ENCODE peak calls at places on chromosomes 4 and X, in four cellular contexts. C is lung, Q is left ventricle myocardium inferior, P is stomach. V is an unnamed sample.
A peak's percentile ranks its signal among the peaks of the same experiment; 100 is the strongest.

GRCh38 chrX:36898301-36898700 is 109.9 kb upstream of the FAM47C start:
- DNase-seq in C (no peak), Q (no peak), P (no peak), V (no peak)

GRCh38 chr4:86441175-86441960 is 81.5 kb upstream of the MAPK10 start:
- DNase-seq in C (no peak), Q (no peak), P (no peak), V (no peak)

GRCh38 chrX:107825698-107826285 is at the start of gene MID2:
- DNase-seq in C (peak; percentile 42), Q (peak; percentile 24), P (peak; percentile 67), V (peak; percentile 55)

GRCh38 chr4:169311643-169312365 is 41.0 kb upstream of the SH3RF1 start:
- DNase-seq in C (no peak), Q (no peak), P (peak; percentile 33), V (peak; percentile 50)

GRCh38 chr4:119081943-119082342 is 53.7 kb upstream of the MYOZ2 start:
- DNase-seq in C (peak; percentile 37), Q (no peak), P (no peak), V (no peak)

GRCh38 chr4:54741161-54741560 is 83.4 kb downstream of the KIT start:
- DNase-seq in C (no peak), Q (no peak), P (no peak), V (no peak)

GRCh38 chrX:111123125-111123524 is 27.1 kb downstream of the PAK3 start:
- DNase-seq in C (no peak), Q (no peak), P (no peak), V (no peak)

GRCh38 chr4:73001885-73002284 is 67.6 kb downstream of the COX18 start:
- DNase-seq in C (no peak), Q (no peak), P (no peak), V (no peak)

GRCh38 chr4:166662266-166662843 is 571.9 kb downstream of the SPOCK3 start:
- DNase-seq in C (no peak), Q (no peak), P (no peak), V (no peak)

GRCh38 chr4:6576512-6576911 is 1.5 kb downstream of the MAN2B2 start:
- DNase-seq in C (no peak), Q (no peak), P (peak; percentile 85), V (no peak)

GRCh38 chr4:172035573-172035972 is 222.4 kb downstream of the GALNTL6 start:
- DNase-seq in C (no peak), Q (no peak), P (no peak), V (no peak)

GRCh38 chrX:22314211-22314610 is 41.5 kb downstream of the CBLL2 start:
- DNase-seq in C (no peak), Q (no peak), P (no peak), V (no peak)

GRCh38 chrX:21725916-21726315 is 32.0 kb downstream of the SMPX start:
- DNase-seq in C (no peak), Q (no peak), P (no peak), V (no peak)

GRCh38 chr4:125741825-125742452 is 427.2 kb downstream of the FAT4 start:
- DNase-seq in C (no peak), Q (no peak), P (no peak), V (no peak)

GRCh38 chr4:170227928-170228327 is 138.2 kb upstream of the AADAT start:
- DNase-seq in C (no peak), Q (no peak), P (no peak), V (no peak)

GRCh38 chr4:105283501-105283900 is 136.8 kb downstream of the TET2 start:
- DNase-seq in C (no peak), Q (no peak), P (no peak), V (no peak)

GRCh38 chrX:154719132-154719675 is 31.7 kb downstream of the GAB3 start:
- DNase-seq in C (no peak), Q (no peak), P (no peak), V (no peak)

GRCh38 chrX:70096052-70096451 is 33.8 kb downstream of the OTUD6A start:
- DNase-seq in C (no peak), Q (no peak), P (no peak), V (no peak)

GRCh38 chr4:82543131-82543530 is 18.7 kb downstream of the TMEM150C start:
- DNase-seq in C (no peak), Q (no peak), P (no peak), V (no peak)

GRCh38 chr4:82698412-82698811 is 100.2 kb downstream of the SCD5 start:
- DNase-seq in C (no peak), Q (no peak), P (no peak), V (no peak)

GRCh38 chrX:65750674-65751469 is 83.4 kb downstream of the MSN start:
- DNase-seq in C (no peak), Q (no peak), P (no peak), V (no peak)

GRCh38 chrX:50407976-50408375 is 62.6 kb downstream of the DGKK start:
- DNase-seq in C (no peak), Q (no peak), P (no peak), V (no peak)

GRCh38 chrX:12901486-12901885 is 4.9 kb upstream of the TLR8 start:
- DNase-seq in C (peak; percentile 66), Q (peak; percentile 31), P (peak; percentile 73), V (peak; percentile 46)

GRCh38 chr4:139085141-139085540 is 69.6 kb downstream of the NOCT start:
- DNase-seq in C (no peak), Q (no peak), P (no peak), V (no peak)

GRCh38 chr4:87150498-87151261 is 69.7 kb downstream of the KLHL8 start:
- DNase-seq in C (peak; percentile 62), Q (no peak), P (peak; percentile 30), V (peak; percentile 42)

GRCh38 chrX:10156199-10157031 is at the start of gene CLCN4:
- DNase-seq in C (peak; percentile 61), Q (peak; percentile 63), P (peak; percentile 70), V (peak; percentile 78)

GRCh38 chrX:103175944-103176753 is 38.8 kb upstream of the BEX4 start:
- DNase-seq in C (peak; percentile 51), Q (peak; percentile 36), P (peak; percentile 72), V (peak; percentile 54)

GRCh38 chr4:154822775-154823174 is 41.7 kb downstream of the RBM46 start:
- DNase-seq in C (no peak), Q (no peak), P (no peak), V (no peak)

GRCh38 chr4:75708218-75708691 is 16.1 kb upstream of the USO1 start:
- DNase-seq in C (no peak), Q (no peak), P (no peak), V (no peak)

GRCh38 chr4:75432683-75433082 is 81.5 kb downstream of the RCHY1 start:
- DNase-seq in C (no peak), Q (no peak), P (no peak), V (peak; percentile 44)

GRCh38 chrX:53595266-53595810 is 91.2 kb downstream of the HUWE1 start:
- DNase-seq in C (no peak), Q (no peak), P (no peak), V (no peak)
- H3K36me3 ChIP-seq in C (peaks cover 30% of the 10 kb centered on the region), Q (peaks cover 68% of the 10 kb centered on the region), P (peaks cover 86% of the 10 kb centered on the region), V (no peaks in the 10 kb centered on the region)

DNA sequence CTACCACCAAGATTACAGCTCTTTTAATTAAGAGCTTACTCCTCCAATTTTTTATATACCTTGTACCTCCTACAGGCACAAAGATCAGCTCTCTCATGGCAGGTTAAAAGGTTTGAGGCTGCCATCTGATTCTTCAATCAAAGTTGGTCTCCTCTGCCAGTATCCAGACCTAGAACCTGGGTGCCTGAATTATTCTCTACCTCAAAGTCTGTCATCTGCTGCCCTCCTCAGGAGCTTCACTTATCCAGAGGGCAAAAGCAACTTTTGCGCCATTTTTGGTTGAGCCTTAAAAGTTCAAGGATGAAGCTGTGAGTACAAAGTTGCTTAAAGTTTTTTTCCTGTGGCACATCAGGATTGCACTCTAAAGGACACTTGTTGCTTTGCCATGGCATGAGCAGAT is 343.7 kb upstream of the PPP1R2C start:
- DNase-seq in C (no peak), Q (no peak), P (no peak), V (peak; percentile 2)
- TF ChIP-seq CTCF in C (no peak), Q (no peak), P (no peak), V (no peak)

GRCh38 chrX:53458082-53458481 is 23.9 kb upstream of the HSD17B10 start:
- DNase-seq in C (no peak), Q (no peak), P (no peak), V (no peak)

GRCh38 chrX:53452812-53453211 is 18.6 kb upstream of the HSD17B10 start:
- DNase-seq in C (no peak), Q (no peak), P (no peak), V (no peak)

DNA sequence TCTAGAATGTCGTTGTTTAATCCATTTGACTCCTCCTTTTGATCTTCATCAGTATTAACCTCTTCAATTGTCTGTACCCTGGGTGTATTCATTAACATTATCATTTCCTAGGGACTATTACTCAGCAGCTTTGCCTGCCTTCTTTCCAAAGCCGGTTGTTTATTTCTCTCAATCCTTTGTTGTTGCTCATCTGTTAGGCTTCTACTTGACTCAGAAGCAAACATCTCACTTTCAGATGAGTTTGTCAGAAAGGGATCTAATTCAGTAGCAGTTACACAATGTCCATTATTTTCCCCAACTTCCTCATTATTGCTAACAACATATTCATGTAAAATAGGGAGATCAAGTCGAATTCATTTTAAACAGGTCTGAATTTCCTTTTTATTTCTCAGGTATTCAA is 22.1 kb upstream of the HSD17B10 start:
- DNase-seq in C (no peak), Q (no peak), P (no peak), V (no peak)
- H3K27me3 ChIP-seq in C (peaks cover 3% of the 10 kb centered on the region), Q (no peaks in the 10 kb centered on the region), P (peaks cover 6% of the 10 kb centered on the region), V (no peaks in the 10 kb centered on the region)

GRCh38 chrX:101037231-101037630 is 14.7 kb downstream of the TRMT2B start:
- DNase-seq in C (no peak), Q (no peak), P (no peak), V (no peak)
- H3K36me3 ChIP-seq in C (peaks cover 8% of the 10 kb centered on the region), Q (peaks cover 40% of the 10 kb centered on the region), P (peaks cover 55% of the 10 kb centered on the region), V (no peaks in the 10 kb centered on the region)

DNA sequence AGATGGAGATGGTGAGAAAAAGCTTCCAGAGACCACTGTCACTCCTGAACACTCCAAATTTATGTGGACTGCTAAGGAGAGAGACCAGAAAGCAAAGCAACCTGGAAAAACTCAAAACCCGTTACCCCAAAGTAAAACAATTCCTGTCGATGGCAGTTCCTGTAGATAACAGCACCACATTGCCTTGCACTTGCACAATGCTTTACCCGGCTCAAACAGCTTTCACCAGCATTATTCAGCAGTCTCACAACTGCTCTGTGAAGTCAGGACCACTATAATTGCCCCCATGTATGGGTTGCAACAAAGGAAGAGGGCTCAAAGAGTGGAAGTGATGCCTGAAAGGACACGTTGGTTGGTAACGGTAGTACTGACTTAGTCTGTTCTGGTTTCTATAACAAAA is 234.8 kb downstream of the BCOR start:
- DNase-seq in C (no peak), Q (no peak), P (no peak), V (no peak)
- TF ChIP-seq CTCF in C (no peak), Q (no peak), P (no peak), V (no peak)

V was measured in Caco-2.